ENCODE peak calls at places on chromosomes 11 and 22, in five cellular contexts. J, B, G, Q and R are unnamed samples.

GRCh38 chr22:19996694-19997384 is 19.8 kb downstream of the ARVCF start:
- DNase-seq in Q (no peak), J (no peak), B (no peak), G (no peak), R (no peak)

GRCh38 chr11:74685905-74686304 is 45.3 kb downstream of the CHRDL2 start:
- DNase-seq in G (no peak), B (no peak), Q (peak), J (no peak), R (peak)

GRCh38 chr22:26418620-26419019 is 10.4 kb upstream of the ASPHD2 start:
- DNase-seq in J (no peak), G (no peak), B (no peak), Q (no peak), R (no peak)

GRCh38 chr11:17077520-17078401 is at the start of gene RPS13:
- DNase-seq in J (peak), Q (peak), G (peak), B (peak), R (peak)

GRCh38 chr11:86565787-86566186 is 106.6 kb downstream of the ME3 start:
- DNase-seq in G (no peak), Q (no peak), J (no peak), B (no peak), R (no peak)

GRCh38 chr11:122751298-122752070 is 86.8 kb upstream of the CRTAM start:
- DNase-seq in G (no peak), Q (no peak), J (no peak), B (no peak), R (no peak)

GRCh38 chr11:1121343-1122331 is 36.1 kb upstream of the MUC5AC start:
- DNase-seq in J (peak), B (no peak), Q (peak), G (no peak), R (no peak)

GRCh38 chr11:31397239-31397834 is 27.7 kb downstream of the DNAJC24 start:
- DNase-seq in B (no peak), Q (no peak), G (no peak), J (peak), R (no peak)

GRCh38 chr11:71472941-71473792 is 20.2 kb downstream of the NADSYN1 start:
- DNase-seq in J (no peak), B (no peak), G (no peak), Q (no peak), R (no peak)

GRCh38 chr11:60345489-60345888 is 18.4 kb downstream of the MS4A6E start:
- DNase-seq in G (no peak), J (peak), Q (no peak), B (peak), R (no peak)

GRCh38 chr11:17462940-17463339 is 13.7 kb downstream of the ABCC8 start:
- DNase-seq in Q (no peak), G (no peak), B (no peak), J (no peak), R (no peak)

GRCh38 chr11:17528181-17528691 is 16.0 kb downstream of the USH1C start:
- DNase-seq in B (peak), J (peak), Q (no peak), G (peak), R (no peak)

GRCh38 chr11:109043318-109043717 is 378.4 kb downstream of the DDX10 start:
- DNase-seq in Q (no peak), J (peak), G (no peak), B (no peak), R (no peak)

GRCh38 chr11:13329670-13330401 is 52.2 kb downstream of the BMAL1 start:
- DNase-seq in J (no peak), B (no peak), Q (no peak), G (no peak), R (peak)

GRCh38 chr11:72781063-72781312 is 12.9 kb downstream of the STARD10 start:
- DNase-seq in Q (no peak), B (no peak), G (no peak), J (no peak), R (no peak)

GRCh38 chr11:34449013-34449412 is 10.3 kb downstream of the CAT start:
- DNase-seq in B (no peak), Q (no peak), G (no peak), J (peak), R (no peak)

GRCh38 chr22:21643533-21644357 is 1.6 kb downstream of the SDF2L1 start:
- DNase-seq in B (no peak), J (no peak), Q (no peak), G (no peak), R (no peak)

GRCh38 chr11:14029971-14030531 is 67.5 kb downstream of the SPON1 start:
- DNase-seq in B (no peak), J (no peak), Q (peak), G (peak), R (peak)

GRCh38 chr11:119885861-119886567 is 157.0 kb upstream of the NECTIN1 start:
- DNase-seq in G (no peak), Q (no peak), J (no peak), B (no peak), R (no peak)

GRCh38 chr11:130145975-130146776 is 13.4 kb upstream of the ST14 start:
- DNase-seq in B (no peak), G (no peak), Q (no peak), J (no peak), R (no peak)

GRCh38 chr11:130908770-130909625 is 7.3 kb downstream of the SNX19 start:
- DNase-seq in B (no peak), Q (no peak), J (no peak), G (no peak), R (no peak)

GRCh38 chr22:20089977-20090729 is 10.1 kb downstream of the DGCR8 start:
- DNase-seq in B (no peak), J (no peak), G (no peak), Q (no peak), R (no peak)

GRCh38 chr11:118640332-118641154 is 33.1 kb downstream of the PHLDB1 start:
- DNase-seq in B (no peak), G (no peak), Q (no peak), J (no peak), R (no peak)

GRCh38 chr22:17430298-17430900 is 61.1 kb downstream of the CECR2 start:
- DNase-seq in J (no peak), B (no peak), G (no peak), Q (no peak), R (peak)

GRCh38 chr22:27387561-27387960 is 414.0 kb downstream of the MN1 start:
- DNase-seq in J (no peak), Q (no peak), G (no peak), B (no peak), R (no peak)

GRCh38 chr22:27480487-27480886 is 321.1 kb downstream of the MN1 start:
- DNase-seq in Q (no peak), G (no peak), J (no peak), B (peak), R (no peak)

GRCh38 chr11:65027213-65028067 is at the start of gene SNX15:
- DNase-seq in Q (peak), B (peak), J (peak), G (peak), R (peak)

GRCh38 chr11:114166897-114167323 is 107.4 kb downstream of the ZBTB16 start:
- DNase-seq in Q (no peak), B (no peak), J (no peak), G (peak), R (no peak)

GRCh38 chr11:12092714-12093113 is 17.7 kb upstream of the MICAL2 start:
- DNase-seq in B (no peak), Q (no peak), J (no peak), G (no peak), R (no peak)

GRCh38 chr22:33803371-33803770 is 116.9 kb downstream of the LARGE1 start:
- DNase-seq in J (no peak), B (no peak), G (peak), Q (no peak), R (no peak)

GRCh38 chr22:41841085-41841712 is 8.3 kb downstream of the SREBF2 start:
- DNase-seq in Q (no peak), B (no peak), G (no peak), J (no peak), R (no peak)

GRCh38 chr11:66721939-66722338 is 7.1 kb downstream of the SPTBN2 start:
- DNase-seq in Q (no peak), G (no peak), B (no peak), J (no peak), R (no peak)

GRCh38 chr11:118740892-118741291 is 50.1 kb downstream of the DDX6 start:
- DNase-seq in J (no peak), Q (no peak), B (no peak), G (no peak), R (no peak)

DNA sequence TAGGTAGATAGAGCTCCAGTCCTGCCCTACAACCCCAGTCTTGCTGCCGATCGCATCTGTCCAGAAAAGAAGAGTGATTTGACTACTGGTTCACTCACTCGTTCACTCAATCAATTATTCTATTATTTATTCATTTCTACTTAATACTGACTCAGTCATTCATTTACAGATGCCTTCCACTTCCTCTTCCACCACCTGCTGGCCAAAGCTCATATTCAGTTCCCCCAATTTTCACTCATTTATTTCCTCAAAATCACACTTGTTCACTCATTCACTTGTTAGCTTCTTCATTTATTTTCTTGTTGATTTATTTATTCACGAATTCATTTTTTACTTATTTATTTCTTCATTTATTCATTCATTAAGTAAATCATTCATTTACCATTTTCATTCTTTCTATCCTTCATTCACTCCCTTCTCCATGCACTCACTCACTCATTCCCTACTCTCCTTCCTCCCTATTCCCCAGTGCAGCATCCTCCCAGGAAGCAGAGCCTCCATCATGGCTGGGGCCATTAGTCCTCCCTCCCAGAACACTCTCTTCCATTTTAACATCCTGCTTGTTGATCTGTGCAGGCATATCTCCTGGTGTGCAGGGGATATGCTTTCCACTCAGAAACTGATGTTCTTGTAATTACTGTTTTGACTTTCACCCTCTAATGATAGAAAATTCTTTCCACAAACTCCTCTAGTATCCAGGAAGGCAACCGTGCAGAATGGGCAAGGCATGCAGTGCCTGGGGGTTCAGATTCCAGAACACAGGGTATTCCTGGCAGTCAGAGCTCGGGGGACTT is 281.0 kb downstream of the TENM4 start:
- DNase-seq in G (no peak), B (no peak), J (no peak), Q (no peak), R (no peak)
- TF ChIP-seq CTCF in G (peak), B (peak), J (no peak), Q (no peak), R (no peak)

GRCh38 chr11:43706631-43707030 is 26.1 kb downstream of the HSD17B12 start:
- DNase-seq in B (no peak), G (no peak), Q (no peak), J (no peak), R (no peak)

GRCh38 chr11:43712676-43713075 is 32.1 kb downstream of the HSD17B12 start:
- DNase-seq in J (no peak), G (no peak), B (no peak), Q (no peak), R (no peak)

GRCh38 chr11:43709689-43710088 is 29.2 kb downstream of the HSD17B12 start:
- DNase-seq in G (no peak), B (no peak), Q (no peak), J (no peak), R (no peak)

GRCh38 chr11:43708776-43709175 is 28.2 kb downstream of the HSD17B12 start:
- DNase-seq in B (no peak), Q (no peak), J (no peak), G (no peak), R (no peak)
- TF ChIP-seq CTCF in B (peak), Q (peak), J (no peak), G (no peak), R (peak)

DNA sequence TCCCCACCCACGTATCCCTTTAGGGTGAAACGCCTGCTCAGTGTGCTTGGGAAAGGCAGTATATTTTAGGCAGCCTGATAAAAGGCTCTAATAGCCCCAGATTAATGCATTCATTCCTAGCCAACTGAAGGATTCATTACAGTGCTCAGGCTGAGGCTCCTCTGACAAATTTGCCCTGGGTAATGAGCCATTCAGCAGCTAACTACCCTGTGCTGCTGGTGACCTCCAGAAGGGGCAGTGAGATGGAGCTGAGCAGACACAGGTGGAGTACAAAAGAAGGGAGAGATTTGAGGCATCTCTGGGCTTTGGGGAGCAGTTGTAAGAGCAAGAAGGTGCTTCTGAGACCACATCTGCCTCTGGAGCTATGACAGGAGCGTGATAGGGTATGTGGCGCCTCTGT is 817.0 kb downstream of the NTM start:
- DNase-seq in Q (no peak), G (no peak), J (no peak), B (no peak), R (no peak)
- TF ChIP-seq CTCF in Q (no peak), G (no peak), J (no peak), B (no peak), R (no peak)

GRCh38 chr11:2348986-2349385 is 28.1 kb upstream of the CD81 start:
- DNase-seq in Q (no peak), G (peak), J (no peak), B (no peak), R (no peak)
- TF ChIP-seq CTCF in Q (no peak), G (no peak), J (no peak), B (no peak), R (no peak)

DNA sequence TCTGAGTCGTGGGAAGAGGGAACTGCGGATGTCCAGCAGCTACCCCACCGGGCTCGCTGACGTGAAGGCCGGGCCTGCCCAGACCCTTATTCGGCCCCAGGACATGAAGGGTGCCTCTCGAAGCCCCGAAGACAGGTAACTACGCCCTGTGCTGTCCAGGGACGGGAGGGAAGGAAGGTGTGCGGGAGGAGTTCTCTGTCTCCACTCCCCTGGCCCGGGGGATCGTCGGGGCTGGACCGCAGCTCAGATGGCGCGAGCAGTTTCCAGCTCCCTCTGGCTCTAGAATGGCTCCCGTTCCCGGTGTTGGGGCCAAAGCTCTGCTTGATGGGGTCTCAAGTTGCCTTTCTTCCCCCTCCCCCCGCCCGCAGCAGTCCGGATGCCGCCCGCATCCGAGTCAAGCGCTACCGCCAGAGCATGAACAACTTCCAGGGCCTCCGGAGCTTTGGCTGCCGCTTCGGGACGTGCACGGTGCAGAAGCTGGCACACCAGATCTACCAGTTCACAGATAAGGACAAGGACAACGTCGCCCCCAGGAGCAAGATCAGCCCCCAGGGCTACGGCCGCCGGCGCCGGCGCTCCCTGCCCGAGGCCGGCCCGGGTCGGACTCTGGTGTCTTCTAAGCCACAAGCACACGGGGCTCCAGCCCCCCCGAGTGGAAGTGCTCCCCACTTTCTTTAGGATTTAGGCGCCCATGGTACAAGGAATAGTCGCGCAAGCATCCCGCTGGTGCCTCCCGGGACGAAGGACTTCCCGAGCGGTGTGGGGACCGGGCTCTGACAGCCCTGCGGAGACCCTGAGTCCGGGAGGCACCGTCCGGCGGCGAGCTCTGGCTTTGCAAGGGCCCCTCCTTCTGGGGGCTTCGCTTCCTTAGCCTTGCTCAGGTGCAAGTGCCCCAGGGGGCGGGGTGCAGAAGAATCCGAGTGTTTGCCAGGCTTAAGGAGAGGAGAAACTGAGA is 1.4 kb downstream of the ADM start:
- DNase-seq in B (peak), G (no peak), Q (no peak), J (peak), R (no peak)
- TF ChIP-seq CTCF in B (no peak), G (no peak), Q (no peak), J (no peak), R (no peak)

GRCh38 chr11:121571466-121571865 is 118.7 kb upstream of the SORL1-AS1 start:
- DNase-seq in B (no peak), J (no peak), Q (no peak), G (no peak), R (no peak)
- TF ChIP-seq CTCF in B (no peak), J (no peak), Q (no peak), G (no peak), R (no peak)

GRCh38 chr22:43848366-43849171 is 13.7 kb downstream of the SULT4A1 start:
- DNase-seq in B (no peak), G (no peak), J (no peak), Q (no peak), R (peak)
- TF ChIP-seq CTCF in B (peak), G (peak), J (no peak), Q (no peak), R (peak)

GRCh38 chr22:30866811-30867271 is 101.7 kb downstream of the MORC2 start:
- DNase-seq in G (no peak), Q (no peak), B (no peak), J (no peak), R (no peak)
- TF ChIP-seq CTCF in G (peak), Q (no peak), B (peak), J (peak), R (no peak)